ENCODE peak calls at places on chromosomes 11 and 22, in seven cellular contexts. Q is HCT116; T is CD8-positive, alpha-beta T cell; X is CD8-positive, alpha-beta memory T cell; F is ovary; C is heart left ventricle; B is endothelial cell of umbilical vein. N is an unnamed sample.

GRCh38 chr22:19911540-19912235 is 29.9 kb upstream of the COMT start:
- DNase-seq in Q (no peak), T (no peak), X (no peak), F (no peak), C (no peak), B (no peak), N (no peak)

GRCh38 chr22:22897036-22897435 is 9.4 kb downstream of the IGLL5 start:
- DNase-seq in Q (no peak), T (no peak), X (no peak), F (no peak), C (peak; percentile 8), B (no peak), N (no peak)

GRCh38 chr11:58968251-58968711 is 29.0 kb downstream of the GLYATL1 start:
- DNase-seq in Q (no peak), T (no peak), X (no peak), F (no peak), C (no peak), B (no peak), N (no peak)

GRCh38 chr11:646214-646613 is 9.1 kb downstream of the DRD4 start:
- DNase-seq in Q (no peak), T (no peak), X (no peak), F (no peak), C (no peak), B (no peak), N (no peak)

GRCh38 chr11:117316197-117316961 is at the start of gene BACE1:
- DNase-seq in Q (peak; percentile 71), T (no peak), X (no peak), F (peak; percentile 86), C (peak; percentile 89), B (peak; percentile 82), N (peak; percentile 59)

GRCh38 chr11:11179239-11179638 is 173.8 kb downstream of the CSNK2A3 start:
- DNase-seq in Q (peak; percentile 23), T (no peak), X (no peak), F (no peak), C (no peak), B (no peak), N (peak; percentile 45)

GRCh38 chr11:122727101-122727929 is 71.8 kb downstream of the UBASH3B start:
- DNase-seq in Q (no peak), T (peak; percentile 25), X (peak; percentile 31), F (no peak), C (no peak), B (peak; percentile 34), N (no peak)

GRCh38 chr11:121777056-121777455 is 324.3 kb upstream of the SORL1-AS1 start:
- DNase-seq in Q (no peak), T (no peak), X (no peak), F (no peak), C (no peak), B (peak; percentile 12), N (no peak)

GRCh38 chr11:103633037-103633788 is 403.2 kb upstream of the DDI1 start:
- DNase-seq in Q (no peak), T (no peak), X (no peak), F (no peak), C (no peak), B (peak; percentile 81), N (no peak)
- H3K27ac ChIP-seq in Q (no peak overlapping the region), T (no peak overlapping the region), X (no peak overlapping the region), F (no peak overlapping the region), C (peak overlapping the region; percentile 79), B (peak overlapping the region; percentile 97), N (no peak overlapping the region)

GRCh38 chr11:86341382-86341781 is 33.3 kb upstream of the CCDC81 start:
- DNase-seq in Q (no peak), T (no peak), X (no peak), F (no peak), C (no peak), B (no peak), N (no peak)
- H3K4me3 ChIP-seq in Q (no peak overlapping the region), T (no peak overlapping the region), X (no peak overlapping the region), F (no peak overlapping the region), C (no peak overlapping the region), B (no peak overlapping the region), N (no peak overlapping the region)

GRCh38 chr11:43788394-43788793 is 92.2 kb upstream of the ALKBH3 start:
- DNase-seq in Q (no peak), T (no peak), X (no peak), F (no peak), C (peak; percentile 20), B (peak; percentile 23), N (no peak)

GRCh38 chr11:43784866-43785265 is 95.8 kb upstream of the ALKBH3 start:
- DNase-seq in Q (no peak), T (no peak), X (no peak), F (no peak), C (no peak), B (no peak), N (peak; percentile 8)

GRCh38 chr11:43787823-43788222 is 92.8 kb upstream of the ALKBH3 start:
- DNase-seq in Q (no peak), T (no peak), X (no peak), F (no peak), C (no peak), B (no peak), N (no peak)

GRCh38 chr11:43784301-43784700 is 96.3 kb upstream of the ALKBH3 start:
- DNase-seq in Q (no peak), T (no peak), X (no peak), F (no peak), C (no peak), B (no peak), N (no peak)

DNA sequence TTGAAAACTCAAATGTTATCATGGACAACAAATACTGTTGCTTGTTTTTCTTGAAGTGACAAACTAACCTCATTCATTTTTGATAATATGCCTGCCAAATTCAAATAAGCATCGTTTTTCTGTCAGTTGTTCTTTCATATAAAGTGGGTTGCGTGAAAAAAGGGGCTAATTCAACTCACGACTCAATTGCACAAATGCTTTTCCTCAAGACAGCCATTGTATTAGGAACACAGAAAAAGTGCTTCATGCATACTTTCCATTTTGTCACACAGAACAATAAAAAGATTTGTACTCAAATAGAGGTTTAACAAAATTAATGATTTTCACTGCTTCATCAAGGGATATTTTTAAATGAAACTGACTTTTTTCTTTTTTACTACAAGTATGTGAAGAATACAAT is 94.6 kb upstream of the ALKBH3 start:
- DNase-seq in Q (no peak), T (no peak), X (no peak), F (no peak), C (no peak), B (no peak), N (no peak)
- H3K27ac ChIP-seq in Q (no peak overlapping the region), T (no peak overlapping the region), X (no peak overlapping the region), F (no peak overlapping the region), C (no peak overlapping the region), B (no peak overlapping the region), N (no peak overlapping the region)

GRCh38 chr11:114064216-114064615 is 4.7 kb downstream of the ZBTB16 start:
- DNase-seq in Q (no peak), T (no peak), X (no peak), F (no peak), C (no peak), B (no peak), N (no peak)

GRCh38 chr11:114062272-114062671 is 2.8 kb downstream of the ZBTB16 start:
- DNase-seq in Q (no peak), T (no peak), X (no peak), F (no peak), C (no peak), B (no peak), N (no peak)

GRCh38 chr11:114063829-114064201 is 4.3 kb downstream of the ZBTB16 start:
- DNase-seq in Q (no peak), T (no peak), X (no peak), F (no peak), C (no peak), B (no peak), N (no peak)

GRCh38 chr11:114065094-114065493 is 5.6 kb downstream of the ZBTB16 start:
- DNase-seq in Q (no peak), T (no peak), X (no peak), F (no peak), C (no peak), B (no peak), N (no peak)

DNA sequence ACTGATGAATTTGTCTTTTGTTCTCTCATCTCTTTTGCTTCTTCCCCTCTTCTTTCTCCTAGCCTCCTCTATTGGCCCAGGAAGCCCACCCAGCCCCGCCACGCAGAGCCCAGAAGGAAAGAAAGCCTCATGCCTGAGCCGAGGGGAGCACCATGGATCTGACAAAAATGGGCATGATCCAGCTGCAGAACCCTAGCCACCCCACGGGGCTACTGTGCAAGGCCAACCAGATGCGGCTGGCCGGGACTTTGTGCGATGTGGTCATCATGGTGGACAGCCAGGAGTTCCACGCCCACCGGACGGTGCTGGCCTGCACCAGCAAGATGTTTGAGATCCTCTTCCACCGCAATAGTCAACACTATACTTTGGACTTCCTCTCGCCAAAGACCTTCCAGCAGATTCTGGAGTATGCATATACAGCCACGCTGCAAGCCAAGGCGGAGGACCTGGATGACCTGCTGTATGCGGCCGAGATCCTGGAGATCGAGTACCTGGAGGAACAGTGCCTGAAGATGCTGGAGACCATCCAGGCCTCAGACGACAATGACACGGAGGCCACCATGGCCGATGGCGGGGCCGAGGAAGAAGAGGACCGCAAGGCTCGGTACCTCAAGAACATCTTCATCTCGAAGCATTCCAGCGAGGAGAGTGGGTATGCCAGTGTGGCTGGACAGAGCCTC is 3.8 kb downstream of the ZBTB16 start:
- DNase-seq in Q (no peak), T (no peak), X (no peak), F (no peak), C (no peak), B (no peak), N (no peak)
- H3K4me3 ChIP-seq in Q (no peak overlapping the region), T (no peak overlapping the region), X (no peak overlapping the region), F (peak overlapping the region; percentile 99), C (no peak overlapping the region), B (no peak overlapping the region), N (no peak overlapping the region)

DNA sequence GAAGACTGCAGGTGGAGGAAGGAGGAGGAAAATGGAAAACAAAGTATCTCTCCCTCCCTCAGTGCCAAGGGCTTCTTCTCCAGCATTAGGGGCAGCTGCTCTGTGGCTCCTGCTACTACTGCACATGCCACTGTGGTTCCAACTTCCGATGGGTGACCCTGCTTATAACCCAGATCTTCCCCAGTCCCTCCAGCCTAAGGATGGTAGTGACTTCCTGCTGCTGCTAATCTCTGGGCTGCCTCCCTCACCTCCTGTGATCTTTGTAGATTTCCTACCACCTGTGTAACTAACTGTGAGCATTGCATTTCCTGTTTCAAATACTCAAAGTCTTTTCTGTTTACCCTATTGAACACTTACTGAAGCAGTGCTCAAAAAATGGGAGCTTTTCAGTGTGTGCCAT is 28.7 kb upstream of the TRPC6 start:
- DNase-seq in Q (no peak), T (no peak), X (no peak), F (no peak), C (no peak), B (no peak), N (no peak)
- H3K27ac ChIP-seq in Q (no peak overlapping the region), T (no peak overlapping the region), X (no peak overlapping the region), F (no peak overlapping the region), C (no peak overlapping the region), B (no peak overlapping the region), N (no peak overlapping the region)

DNA sequence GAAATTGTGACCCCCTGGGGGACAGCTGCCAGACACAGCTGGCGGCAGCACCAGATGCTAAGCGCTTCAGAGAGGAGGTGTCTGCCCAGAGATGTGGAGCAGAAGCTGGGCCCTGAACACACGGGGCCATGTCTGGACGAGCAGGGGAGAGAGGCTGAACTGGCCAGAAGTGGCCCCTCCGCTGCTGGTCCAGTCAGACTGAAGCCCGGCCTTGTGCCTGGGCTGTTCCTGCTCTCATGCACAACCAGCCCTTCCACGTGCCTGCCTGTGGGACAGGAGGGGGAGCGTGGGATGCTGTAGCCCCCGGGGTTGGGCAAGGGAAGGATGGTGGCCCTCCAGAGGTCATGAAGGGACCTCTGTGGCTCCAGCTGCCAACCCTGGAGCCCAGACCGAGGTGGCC is 1.8 kb downstream of the ADM2 start:
- DNase-seq in Q (no peak), T (no peak), X (no peak), F (no peak), C (no peak), B (no peak), N (no peak)
- H3K4me3 ChIP-seq in Q (no peak overlapping the region), T (no peak overlapping the region), X (no peak overlapping the region), F (no peak overlapping the region), C (no peak overlapping the region), B (no peak overlapping the region), N (peak overlapping the region; percentile 27)

N was measured in AG04450.